ENCODE peak calls at places on chromosomes 3 and 15, in six cellular contexts. W is CD8-positive, alpha-beta memory T cell; H is left ventricle myocardium inferior; G is HTR-8/SVneo; F is nephron progenitor cell; A is NCI-H774. Z is an unnamed sample.

GRCh38 chr15:41562784-41563198 is 3.8 kb downstream of the TYRO3 start:
- DNase-seq in W (no peak), H (no peak), G (no peak), F (no peak), A (no peak), Z (no peak)

GRCh38 chr3:150599611-150600297 is 3.4 kb upstream of the SELENOT start:
- DNase-seq in W (no peak), H (no peak), G (no peak), F (no peak), A (no peak), Z (no peak)

GRCh38 chr3:168467085-168467714 is 371.5 kb upstream of the GOLIM4 start:
- DNase-seq in W (no peak), H (no peak), G (no peak), F (no peak), A (peak), Z (no peak)

GRCh38 chr15:67906382-67906781 is 66.5 kb upstream of the RNU6-1 start:
- DNase-seq in W (no peak), H (no peak), G (no peak), F (no peak), A (no peak), Z (no peak)

GRCh38 chr15:85805392-85805791 is 10.7 kb upstream of the KLHL25 start:
- DNase-seq in W (no peak), H (no peak), G (no peak), F (no peak), A (no peak), Z (no peak)

GRCh38 chr3:148955544-148956346 is 35.6 kb upstream of the GYG1 start:
- DNase-seq in W (peak), H (no peak), G (peak), F (peak), A (peak), Z (no peak)

GRCh38 chr3:56251343-56251945 is 216.8 kb downstream of the ERC2 start:
- DNase-seq in W (no peak), H (no peak), G (peak), F (peak), A (peak), Z (no peak)

GRCh38 chr3:135766113-135766512 is 199.4 kb upstream of the PPP2R3A start:
- DNase-seq in W (no peak), H (no peak), G (no peak), F (no peak), A (no peak), Z (no peak)

GRCh38 chr3:50161320-50161719 is 6.2 kb downstream of the SEMA3F start:
- DNase-seq in W (no peak), H (no peak), G (no peak), F (no peak), A (no peak), Z (no peak)

GRCh38 chr15:52481915-52482314 is 46.8 kb downstream of the MYO5A start:
- DNase-seq in W (peak), H (no peak), G (no peak), F (no peak), A (no peak), Z (peak)

GRCh38 chr3:52124766-52125165 is 29.5 kb downstream of the POC1A start:
- DNase-seq in W (no peak), H (no peak), G (no peak), F (no peak), A (no peak), Z (no peak)

GRCh38 chr3:37703633-37704032 is 158.0 kb upstream of the CTDSPL start:
- DNase-seq in W (no peak), H (no peak), G (no peak), F (no peak), A (no peak), Z (no peak)

GRCh38 chr3:99925584-99925983 is 107.9 kb downstream of the CMSS1 start:
- DNase-seq in W (no peak), H (peak), G (peak), F (no peak), A (peak), Z (no peak)

GRCh38 chr3:151058742-151059141 is 26.7 kb upstream of the MED12L start:
- DNase-seq in W (no peak), H (no peak), G (no peak), F (no peak), A (no peak), Z (no peak)

GRCh38 chr15:51756482-51756881 is 5.1 kb downstream of the TMOD2 start:
- DNase-seq in W (no peak), H (no peak), G (no peak), F (no peak), A (no peak), Z (no peak)

GRCh38 chr3:89107461-89108035 is at the start of gene EPHA3:
- DNase-seq in W (peak), H (peak), G (peak), F (peak), A (peak), Z (peak)

GRCh38 chr3:51319271-51319670 is 65.8 kb upstream of the MANF start:
- DNase-seq in W (no peak), H (no peak), G (no peak), F (no peak), A (no peak), Z (no peak)

GRCh38 chr3:33900440-33900808 is 102.0 kb downstream of the PDCD6IP start:
- DNase-seq in W (no peak), H (no peak), G (no peak), F (no peak), A (no peak), Z (no peak)

GRCh38 chr3:14166877-14167605 is 11.4 kb downstream of the XPC start:
- DNase-seq in W (no peak), H (no peak), G (no peak), F (no peak), A (no peak), Z (no peak)

GRCh38 chr15:89406756-89407650 is 72.4 kb upstream of the POLG start:
- DNase-seq in W (no peak), H (no peak), G (no peak), F (no peak), A (no peak), Z (no peak)